ENCODE peak calls at places on chromosomes 6 and 20, in five cellular contexts. C is BE2C, U is AG09309, G is colonic mucosa, Q is A549. Y is an unnamed sample.
A peak's percentile ranks its signal among the peaks of the same experiment; 100 is the strongest.

GRCh38 chr20:34983995-34984735 is 28.5 kb downstream of the MYH7B start:
- DNase-seq in C (no peak), U (no peak), G (peak; percentile 41), Q (no peak), Y (peak; percentile 33)

GRCh38 chr6:132300323-132300949 is 100.8 kb downstream of the MOXD1 start:
- DNase-seq in C (peak; percentile 55), U (peak; percentile 18), G (peak; percentile 29), Q (peak; percentile 53), Y (peak; percentile 19)

GRCh38 chr20:20333866-20334265 is 34.0 kb upstream of the INSM1 start:
- DNase-seq in C (no peak), U (no peak), G (no peak), Q (no peak), Y (no peak)

GRCh38 chr6:52104979-52105378 is 17.6 kb upstream of the PKHD1 start:
- DNase-seq in C (no peak), U (no peak), G (no peak), Q (no peak), Y (no peak)

GRCh38 chr6:10434235-10434634 is 19.4 kb upstream of the TFAP2A start:
- DNase-seq in C (no peak), U (no peak), G (no peak), Q (no peak), Y (no peak)

GRCh38 chr20:63892402-63892801 is 2.5 kb upstream of the DNAJC5 start:
- DNase-seq in C (no peak), U (no peak), G (no peak), Q (no peak), Y (no peak)

GRCh38 chr20:44106615-44107014 is 80.4 kb downstream of the JPH2 start:
- DNase-seq in C (no peak), U (no peak), G (no peak), Q (no peak), Y (no peak)

GRCh38 chr20:41889125-41889870 is 271.1 kb upstream of the CHD6 start:
- DNase-seq in C (peak; percentile 49), U (no peak), G (no peak), Q (peak; percentile 20), Y (no peak)

GRCh38 chr20:38523697-38524096 is 51.1 kb downstream of the RALGAPB start:
- DNase-seq in C (no peak), U (peak; percentile 8), G (no peak), Q (peak; percentile 6), Y (no peak)

GRCh38 chr6:87702589-87702945 is 534 bp upstream of the AKIRIN2 start:
- DNase-seq in C (no peak), U (peak; percentile 38), G (no peak), Q (peak; percentile 46), Y (no peak)

GRCh38 chr20:38889792-38890496 is 36.3 kb upstream of the FAM83D start:
- DNase-seq in C (peak; percentile 72), U (no peak), G (no peak), Q (no peak), Y (no peak)

DNA sequence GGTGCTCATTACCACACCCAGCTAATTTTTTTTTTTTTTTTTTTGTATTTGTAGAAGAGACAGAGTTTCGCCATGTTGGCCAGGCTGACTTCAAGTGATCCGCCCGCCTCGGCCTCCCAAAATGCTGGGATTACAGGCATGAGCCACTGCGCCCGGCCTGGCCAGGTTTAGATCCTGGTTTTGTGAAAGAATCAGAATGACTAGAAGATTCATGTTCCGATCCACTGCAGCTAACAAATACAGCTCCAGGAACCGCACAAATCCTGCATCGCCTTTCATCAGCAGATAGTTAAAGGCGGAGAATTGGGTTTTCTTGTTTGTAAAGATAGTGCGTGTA is 151.2 kb upstream of the AKAP12 start:
- DNase-seq in C (no peak), U (no peak), G (no peak), Q (no peak), Y (no peak)
- H3K4me3 ChIP-seq in C (no peak overlapping the region), U (no peak overlapping the region), G (no peak overlapping the region), Q (no peak overlapping the region), Y (no peak overlapping the region)

DNA sequence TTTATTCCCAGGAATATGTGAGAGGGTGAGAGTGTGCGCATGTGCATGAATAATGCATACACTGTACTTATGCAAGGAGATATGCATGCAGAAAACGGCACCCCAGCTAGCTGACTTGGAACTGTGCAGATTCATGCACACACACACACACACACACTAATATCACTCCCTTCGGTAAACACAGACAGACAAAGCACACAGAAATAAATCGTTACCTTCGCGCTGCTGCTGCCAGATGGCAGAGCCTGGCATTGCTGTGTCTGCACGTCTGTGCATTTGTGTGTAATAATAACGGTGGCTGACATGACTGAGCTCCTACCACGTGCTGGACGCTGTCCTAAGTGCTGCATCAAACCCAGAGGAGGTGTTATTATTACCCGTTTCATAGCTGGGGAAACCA is 36.8 kb downstream of the PREX1 start:
- DNase-seq in C (no peak), U (no peak), G (no peak), Q (peak; percentile 29), Y (no peak)
- H3K4me3 ChIP-seq in C (no peak overlapping the region), U (no peak overlapping the region), G (no peak overlapping the region), Q (no peak overlapping the region), Y (no peak overlapping the region)

GRCh38 chr6:7725849-7726415 is at the start of gene BMP6:
- DNase-seq in C (peak; percentile 90), U (peak; percentile 28), G (peak; percentile 90), Q (peak; percentile 88), Y (peak; percentile 88)
- H3K4me3 ChIP-seq in C (peak within 1 kb of the TSS; percentile 35), U (peak within 1 kb of the TSS; percentile 51), G (peak within 1 kb of the TSS; percentile 61), Q (peak within 1 kb of the TSS; percentile 56), Y (peak within 1 kb of the TSS; percentile 13)

DNA sequence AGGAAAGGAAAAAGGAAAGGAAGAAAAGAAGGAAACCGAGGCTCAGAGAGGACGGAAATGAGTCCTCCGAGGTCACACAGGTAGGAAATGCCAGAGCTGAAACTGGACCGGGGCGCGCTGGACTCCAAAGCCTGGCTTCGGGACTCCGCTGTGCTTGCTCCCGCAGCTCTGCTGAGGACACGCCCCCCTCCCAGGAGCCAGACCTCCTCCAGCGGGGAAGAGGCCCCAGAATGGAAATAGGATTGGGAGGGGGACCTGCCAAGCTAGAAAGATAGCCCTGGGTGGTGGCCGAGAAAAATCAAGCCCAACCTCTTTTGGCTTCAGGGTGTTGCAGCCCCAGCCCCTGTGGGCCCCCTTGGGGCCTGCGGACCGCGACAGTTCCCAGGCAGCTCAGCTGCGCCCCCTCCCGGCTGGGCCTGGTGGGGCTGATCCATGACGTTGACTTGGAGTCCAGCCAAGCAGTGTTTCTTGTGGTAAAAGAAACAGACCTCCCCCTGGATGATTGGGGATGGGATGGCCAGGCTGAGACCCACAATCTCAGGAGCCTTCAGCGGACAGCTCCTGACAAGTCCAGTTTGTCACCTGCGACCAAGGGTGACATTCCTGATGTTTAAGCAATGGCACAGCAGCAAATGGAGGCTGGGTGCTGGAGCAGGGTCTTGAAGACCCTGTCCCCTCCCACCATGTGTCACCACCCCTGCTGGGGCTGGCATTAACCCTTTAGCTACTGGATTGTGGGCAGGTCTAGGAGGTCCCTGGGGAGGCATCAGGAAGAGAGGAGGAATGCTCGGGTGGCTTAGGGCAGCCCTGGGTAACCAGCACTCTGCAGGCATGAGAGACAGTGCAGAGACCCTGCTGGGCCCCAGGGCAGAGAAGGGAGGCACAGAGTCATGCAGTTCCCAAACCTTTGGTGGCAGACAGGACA is 55.4 kb downstream of the RIPOR3 start:
- DNase-seq in C (peak; percentile 86), U (no peak), G (peak; percentile 72), Q (peak; percentile 84), Y (peak; percentile 73)
- H3K4me3 ChIP-seq in C (peak overlapping the region; percentile 16), U (no peak overlapping the region), G (no peak overlapping the region), Q (peak overlapping the region; percentile 37), Y (no peak overlapping the region)

DNA sequence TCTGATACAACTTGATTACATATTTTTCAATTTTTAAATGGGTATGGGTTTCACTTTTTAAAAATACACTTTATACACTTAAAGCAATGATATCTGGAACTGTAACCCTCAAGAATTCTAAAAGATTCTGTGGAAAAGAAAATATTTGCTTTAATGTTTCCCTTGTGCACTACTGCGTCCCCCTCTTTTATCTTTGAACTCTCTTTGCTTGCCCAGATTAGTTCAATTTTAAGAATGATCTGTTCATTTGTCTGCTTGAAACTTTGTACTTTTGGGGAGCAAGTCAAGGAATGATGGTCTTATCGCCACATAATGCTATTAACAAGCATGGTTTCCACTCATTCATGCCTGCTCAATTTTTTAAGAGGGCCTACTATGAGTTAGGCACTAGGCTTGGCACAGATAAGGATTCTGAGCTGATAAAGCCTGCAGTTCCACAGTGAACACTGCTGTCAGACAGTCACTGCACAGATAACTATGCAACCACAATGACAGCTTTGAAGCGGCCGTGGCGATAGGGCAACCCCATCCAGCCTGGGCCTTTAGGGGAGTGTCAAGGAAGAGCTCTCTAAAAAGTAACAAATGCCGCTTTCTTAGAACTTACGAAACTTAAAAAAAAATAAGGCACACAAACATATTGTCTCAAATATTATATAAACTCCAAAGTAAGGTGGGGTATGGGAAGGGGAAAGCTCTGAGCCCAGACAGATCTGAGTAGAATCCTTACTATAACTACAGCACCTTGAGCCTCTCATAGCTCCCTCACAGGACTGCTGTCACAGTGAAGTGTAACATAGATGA is 29.7 kb downstream of the FYN start:
- DNase-seq in C (no peak), U (no peak), G (no peak), Q (no peak), Y (peak; percentile 35)
- H3K4me3 ChIP-seq in C (no peak overlapping the region), U (no peak overlapping the region), G (no peak overlapping the region), Q (no peak overlapping the region), Y (no peak overlapping the region)

GRCh38 chr6:118660218-118660569 is 8.8 kb upstream of the CEP85L start:
- DNase-seq in C (peak; percentile 96), U (no peak), G (no peak), Q (no peak), Y (no peak)

GRCh38 chr6:118668761-118669411 is 17.5 kb upstream of the CEP85L start:
- DNase-seq in C (no peak), U (peak; percentile 25), G (no peak), Q (no peak), Y (no peak)

GRCh38 chr6:118667988-118668387 is 16.6 kb upstream of the CEP85L start:
- DNase-seq in C (no peak), U (no peak), G (no peak), Q (no peak), Y (no peak)

GRCh38 chr6:118665011-118665410 is 13.6 kb upstream of the CEP85L start:
- DNase-seq in C (no peak), U (no peak), G (no peak), Q (no peak), Y (no peak)

DNA sequence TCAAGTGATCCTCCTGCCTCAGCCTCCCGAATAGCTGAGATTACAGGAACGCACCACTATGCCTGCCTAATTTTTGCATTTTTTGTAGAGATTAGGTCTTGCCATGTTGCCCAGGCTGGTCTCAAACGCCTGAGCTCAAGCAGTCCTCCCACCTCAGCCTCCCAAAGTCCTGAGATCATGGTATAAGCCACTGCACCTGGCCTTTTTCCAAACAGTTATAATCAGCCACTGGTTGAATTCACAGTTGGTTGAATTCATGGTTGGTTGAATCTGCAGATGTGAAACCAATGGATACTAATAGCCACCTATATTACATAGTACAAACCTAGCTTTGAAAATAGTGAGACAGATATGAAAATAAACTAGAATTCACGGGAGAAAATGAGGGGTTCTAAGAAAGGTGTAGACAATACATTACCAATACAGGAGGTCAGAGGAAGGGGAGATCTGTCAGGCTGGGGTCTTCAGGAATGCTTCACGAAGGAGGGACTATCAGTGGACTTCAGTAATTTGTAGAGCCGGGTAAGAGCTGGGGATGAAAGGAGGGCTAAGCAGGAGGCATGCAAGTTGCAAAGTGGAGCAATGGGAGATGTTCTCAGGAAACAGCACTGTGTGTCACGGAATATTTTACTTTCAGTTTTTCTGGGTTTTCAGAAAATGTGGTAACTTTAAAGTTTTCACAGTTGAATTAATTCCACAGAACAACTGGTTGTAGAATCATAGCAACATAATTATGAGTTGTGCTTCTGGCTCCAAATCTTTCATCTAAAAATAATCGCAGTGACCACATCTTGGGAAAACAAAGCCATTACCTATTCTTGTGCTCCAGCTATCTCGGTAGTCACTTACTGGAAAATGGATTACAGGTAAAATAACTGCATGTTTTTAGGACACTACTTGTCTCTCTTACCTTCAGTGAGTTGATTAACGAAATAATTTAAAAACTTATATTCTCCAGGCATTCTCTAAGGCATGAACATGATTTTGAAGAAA is 12.9 kb upstream of the CEP85L start:
- DNase-seq in C (no peak), U (no peak), G (no peak), Q (no peak), Y (no peak)
- H3K4me3 ChIP-seq in C (no peak overlapping the region), U (no peak overlapping the region), G (no peak overlapping the region), Q (no peak overlapping the region), Y (no peak overlapping the region)